ENCODE peak calls at places on chromosomes 5 and 9, in eight cellular contexts. R is GM12892, D is GM12891, T is HCT116, P is breast epithelium, G is H1, X is spleen, E is suprapubic skin. A is an unnamed sample.

GRCh38 chr5:93226202-93226735 is 354.8 kb downstream of the NR2F1-AS1 start:
- DNase-seq in T (no peak), E (no peak), D (no peak), R (no peak), P (no peak), X (no peak), G (no peak), A (no peak)

GRCh38 chr5:113435571-113435970 is 782 bp upstream of the TSSK1B start:
- DNase-seq in T (no peak), P (no peak), D (no peak), G (no peak), E (no peak), R (no peak), X (no peak), A (no peak)

GRCh38 chr9:78234810-78235209 is 1.1 kb upstream of the CEP78 start:
- DNase-seq in X (no peak), P (no peak), T (no peak), R (no peak), G (no peak), E (no peak), D (no peak), A (no peak)

GRCh38 chr5:115602585-115603125 is 376 bp upstream of the TICAM2 start:
- DNase-seq in G (no peak), T (no peak), D (no peak), R (no peak), X (no peak), E (no peak), P (no peak), A (no peak)

GRCh38 chr9:113808391-113809191 is 67.5 kb upstream of the ZNF618 start:
- DNase-seq in R (no peak), T (peak), P (no peak), D (no peak), E (no peak), G (no peak), X (no peak), A (no peak)

GRCh38 chr9:113868501-113868900 is 7.6 kb upstream of the ZNF618 start:
- DNase-seq in X (no peak), D (no peak), P (no peak), E (no peak), G (no peak), T (no peak), R (no peak), A (no peak)

GRCh38 chr9:113857875-113858274 is 18.2 kb upstream of the ZNF618 start:
- DNase-seq in T (no peak), X (no peak), D (no peak), P (no peak), G (no peak), E (no peak), R (no peak), A (peak)

GRCh38 chr9:131663288-131663687 is 76.6 kb downstream of the RAPGEF1 start:
- DNase-seq in E (no peak), G (no peak), P (no peak), X (no peak), D (no peak), T (no peak), R (no peak), A (no peak)

DNA sequence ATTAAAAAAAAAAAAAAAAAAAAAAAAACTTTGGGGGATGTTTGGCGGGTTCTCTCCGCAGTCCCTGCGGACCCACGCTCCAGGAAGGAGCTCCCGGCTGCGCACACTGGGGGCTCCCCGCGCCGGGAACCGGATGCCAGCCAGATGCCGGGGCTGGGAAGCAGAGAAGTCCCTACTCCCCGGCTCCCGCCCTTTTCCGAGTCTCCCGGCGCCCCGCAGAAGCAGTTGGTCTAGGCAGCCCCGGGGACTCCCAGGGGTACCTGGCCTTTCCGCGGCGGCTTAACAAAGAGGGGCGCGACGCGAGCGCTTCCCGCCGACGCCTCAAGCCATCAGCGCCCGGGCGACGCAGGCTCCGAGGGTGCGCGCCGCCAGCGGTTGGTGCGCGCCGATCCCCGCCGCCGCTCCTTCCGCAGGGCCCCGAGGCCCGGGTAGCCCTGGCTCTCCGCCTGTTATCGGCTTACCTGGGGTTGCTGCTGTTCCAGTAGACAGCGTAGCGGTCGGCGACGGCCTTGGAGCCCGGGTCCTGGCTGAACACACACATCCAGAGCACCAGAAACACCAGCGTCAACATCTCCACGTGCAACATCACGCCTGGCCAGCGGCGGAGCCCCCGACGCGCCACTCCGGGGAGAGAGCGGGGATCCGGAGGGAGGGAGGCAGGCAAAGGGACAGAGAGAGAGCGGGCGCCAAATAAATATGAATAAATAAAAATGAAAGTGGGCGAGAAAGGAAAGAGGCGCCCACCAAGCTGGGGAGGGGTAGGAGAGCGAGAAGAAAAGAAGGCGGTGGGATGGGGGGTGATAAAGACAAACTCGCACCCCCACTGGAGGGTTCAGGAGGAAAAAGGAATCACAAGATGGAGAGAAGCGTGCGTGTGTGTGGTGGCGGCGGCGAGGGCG is 460 bp downstream of the EFNA5 start:
- DNase-seq in E (peak), T (no peak), X (peak), D (peak), P (no peak), R (peak), G (no peak), A (peak)
- TF ChIP-seq POLR2AphosphoS5 in E (no peak), T (no peak), X (no peak), D (no peak), P (no peak), R (no peak), G (no peak), A (no peak)

DNA sequence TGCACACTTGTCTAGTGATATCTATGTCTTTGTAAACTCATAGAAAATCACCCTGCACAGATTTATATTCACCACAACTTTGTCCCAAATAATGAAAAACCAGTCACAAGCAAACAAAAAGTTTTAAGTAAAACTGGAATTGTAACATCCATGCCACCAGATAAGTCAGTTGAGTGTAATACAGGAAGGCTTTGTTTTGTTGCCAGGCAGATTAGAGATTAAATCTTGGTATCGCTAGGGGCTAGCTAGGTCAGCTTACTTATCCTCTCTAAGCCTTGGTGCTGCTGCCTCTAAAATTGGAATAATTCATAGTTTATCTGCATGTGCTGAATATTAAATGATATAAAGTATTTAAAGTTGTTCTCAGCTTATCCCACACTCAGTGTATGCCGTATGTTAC is 1062.5 kb downstream of the CDH9 start:
- DNase-seq in X (no peak), E (no peak), T (no peak), G (no peak), R (no peak), P (no peak), D (no peak), A (no peak)
- TF ChIP-seq POLR2A in X (no peak), E (no peak), T (no peak), G (no peak), R (no peak), P (no peak), D (no peak), A (no peak)

GRCh38 chr9:35746583-35746982 is 2.4 kb downstream of the GBA2 start:
- DNase-seq in G (no peak), T (no peak), D (no peak), P (no peak), E (no peak), R (no peak), X (no peak), A (peak)
- TF ChIP-seq POLR2AphosphoS5 in G (no peak), T (no peak), D (no peak), P (no peak), E (no peak), R (no peak), X (no peak), A (peak)

GRCh38 chr5:160230686-160231527 is 1.6 kb downstream of the FABP6 start:
- DNase-seq in X (no peak), P (peak), G (no peak), R (no peak), D (no peak), T (no peak), E (no peak), A (no peak)
- TF ChIP-seq POLR2A in X (no peak), P (no peak), G (no peak), R (no peak), D (no peak), T (no peak), E (no peak), A (no peak)

GRCh38 chr5:76202182-76202581 is 119.0 kb downstream of the SV2C start:
- DNase-seq in X (no peak), G (no peak), D (no peak), R (no peak), P (no peak), E (no peak), T (no peak), A (no peak)

GRCh38 chr5:76209297-76209696 is 126.1 kb downstream of the SV2C start:
- DNase-seq in D (no peak), G (no peak), T (no peak), E (no peak), P (no peak), X (no peak), R (no peak), A (no peak)

GRCh38 chr5:76207122-76207521 is 123.9 kb downstream of the SV2C start:
- DNase-seq in E (no peak), R (no peak), G (no peak), P (no peak), T (no peak), X (no peak), D (no peak), A (no peak)

GRCh38 chr5:76204191-76204590 is 121.0 kb downstream of the SV2C start:
- DNase-seq in D (no peak), E (no peak), T (no peak), P (no peak), G (no peak), X (no peak), R (no peak), A (no peak)

DNA sequence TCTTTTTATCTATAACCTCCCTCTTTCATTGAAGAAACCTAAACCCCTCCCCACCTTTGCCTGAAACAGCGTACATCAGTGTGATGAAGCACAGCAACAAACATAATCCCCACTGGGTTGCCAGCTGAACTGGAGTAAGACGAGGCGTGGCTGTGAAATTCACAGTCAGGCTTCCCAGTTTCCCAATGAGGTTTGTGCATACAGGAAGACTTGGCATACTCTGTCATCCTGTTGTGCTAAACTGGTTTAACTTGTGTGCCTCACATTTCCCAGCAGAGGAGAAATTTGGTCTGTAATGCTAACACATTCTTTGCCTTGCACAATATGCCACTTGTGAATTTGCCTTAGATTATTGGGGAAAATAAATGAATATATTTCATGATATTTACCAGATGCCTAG is 121.5 kb downstream of the SV2C start:
- DNase-seq in E (no peak), D (no peak), T (no peak), P (peak), R (no peak), G (no peak), X (no peak), A (peak)
- TF ChIP-seq POLR2AphosphoS5 in E (no peak), D (no peak), T (no peak), P (no peak), R (no peak), G (no peak), X (no peak), A (no peak)

GRCh38 chr5:125583291-125583690 is 836.9 kb upstream of the ZNF608 start:
- DNase-seq in P (no peak), R (no peak), G (no peak), E (no peak), T (no peak), X (no peak), D (no peak), A (no peak)

GRCh38 chr5:125578551-125578950 is 832.1 kb upstream of the ZNF608 start:
- DNase-seq in G (no peak), T (no peak), X (no peak), P (no peak), D (no peak), R (no peak), E (no peak), A (no peak)

GRCh38 chr5:125582358-125582757 is 835.9 kb upstream of the ZNF608 start:
- DNase-seq in D (no peak), G (no peak), R (no peak), E (no peak), X (no peak), T (no peak), P (no peak), A (no peak)

GRCh38 chr5:125587631-125588030 is 835.6 kb upstream of the GRAMD2B start:
- DNase-seq in E (no peak), R (no peak), G (no peak), P (no peak), T (no peak), D (no peak), X (no peak), A (no peak)

DNA sequence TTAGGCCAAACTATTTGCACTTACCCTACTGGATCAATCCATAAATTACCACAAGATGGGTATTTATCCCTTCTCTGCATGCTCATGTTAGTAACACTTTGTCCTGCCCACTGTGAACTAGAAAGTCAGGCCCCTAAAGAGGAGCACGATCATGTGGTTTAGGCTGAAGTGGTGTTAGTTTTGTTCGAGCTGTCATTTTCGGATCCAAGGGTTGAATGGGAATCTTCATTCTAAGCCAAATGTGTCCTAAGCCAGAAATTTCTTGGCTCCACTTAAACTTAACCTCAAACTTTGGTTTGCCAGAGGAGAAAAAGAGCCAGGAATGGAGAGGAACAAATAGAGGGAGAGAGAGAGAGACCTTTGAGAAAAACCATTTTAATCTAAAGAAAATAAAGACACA is 837.7 kb upstream of the ZNF608 start:
- DNase-seq in E (no peak), P (no peak), X (no peak), R (no peak), T (no peak), D (no peak), G (no peak), A (no peak)
- TF ChIP-seq POLR2A in E (no peak), P (no peak), X (no peak), R (no peak), T (no peak), D (no peak), G (no peak), A (no peak)

GRCh38 chr5:140181525-140181924 is 6.5 kb downstream of the CYSTM1 start:
- DNase-seq in G (no peak), R (no peak), E (no peak), D (no peak), T (no peak), X (no peak), P (no peak), A (no peak)

GRCh38 chr5:140185409-140185808 is 10.4 kb downstream of the CYSTM1 start:
- DNase-seq in E (no peak), P (no peak), D (no peak), G (no peak), R (no peak), T (no peak), X (no peak), A (no peak)

GRCh38 chr5:140182075-140182709 is 7.2 kb downstream of the CYSTM1 start:
- DNase-seq in E (no peak), T (no peak), G (no peak), X (no peak), D (no peak), P (no peak), R (no peak), A (peak)

GRCh38 chr5:140181002-140181483 is 6.1 kb downstream of the CYSTM1 start:
- DNase-seq in X (no peak), P (no peak), E (no peak), R (no peak), T (no peak), D (no peak), G (no peak), A (peak)

DNA sequence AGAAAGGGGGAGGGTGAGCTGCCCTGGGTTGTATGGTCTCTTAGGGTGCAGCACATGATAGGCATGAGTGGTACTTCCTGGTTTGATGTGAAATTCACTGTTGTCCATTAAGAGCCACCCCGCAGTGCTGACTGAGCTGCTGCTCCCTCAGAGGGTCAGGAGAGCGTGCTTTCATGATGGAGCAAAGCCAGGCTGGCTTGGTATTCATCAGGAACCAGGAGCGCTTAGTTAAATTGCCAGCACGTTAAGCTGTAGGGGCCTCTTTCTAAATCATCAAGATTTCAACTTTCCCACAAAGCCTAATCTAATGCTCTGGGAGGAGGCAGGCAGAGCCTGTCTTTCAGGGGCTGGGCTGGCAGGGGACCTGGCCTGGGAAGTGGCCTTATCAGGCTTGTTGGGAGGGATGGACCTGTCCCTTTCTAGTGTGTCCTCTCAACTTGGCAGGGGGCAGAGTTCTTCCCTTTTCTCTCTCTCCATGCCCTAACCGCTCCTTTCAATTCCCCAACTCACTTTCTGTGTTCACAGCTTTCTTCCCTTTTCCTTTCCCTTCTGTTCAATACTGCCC is 7.9 kb downstream of the CYSTM1 start:
- DNase-seq in P (no peak), D (no peak), E (no peak), G (no peak), T (no peak), R (no peak), X (no peak), A (peak)
- TF ChIP-seq POLR2AphosphoS5 in P (no peak), D (no peak), E (no peak), G (no peak), T (no peak), R (no peak), X (peak), A (no peak)